ENCODE peak calls at places on chromosomes 1 and 21, in five cellular contexts. M is cardiac muscle cell; V is CD8-positive, alpha-beta T cell; X is stomach; Y is pancreas. G is an unnamed sample. For H3K4me1, the result is how much of the 10 kb centered on the place peaks cover.

GRCh38 chr1:57910782-57911181 is 486.9 kb upstream of the DAB1 start:
- DNase-seq in X (no peak), M (no peak), Y (no peak), V (no peak), G (no peak)

GRCh38 chr1:180343931-180344406 is 113.9 kb downstream of the LHX4 start:
- DNase-seq in V (no peak), Y (no peak), X (peak), M (peak), G (no peak)

GRCh38 chr21:31656199-31657095 is 3.0 kb upstream of the SOD1 start:
- DNase-seq in X (no peak), V (no peak), M (no peak), Y (no peak), G (no peak)

GRCh38 chr1:31739281-31739853 is 24.8 kb downstream of the ADGRB2 start:
- DNase-seq in V (peak), Y (no peak), M (no peak), X (no peak), G (no peak)

GRCh38 chr21:41682719-41683179 is 84.1 kb downstream of the RIPK4 start:
- DNase-seq in Y (no peak), V (no peak), M (no peak), X (no peak), G (no peak)

GRCh38 chr1:68269637-68270430 is 37.5 kb upstream of the WLS start:
- DNase-seq in M (no peak), X (no peak), Y (no peak), V (no peak), G (no peak)

GRCh38 chr1:86542626-86543025 is 4.3 kb upstream of the CLCA4 start:
- DNase-seq in Y (no peak), V (no peak), M (no peak), X (no peak), G (no peak)

GRCh38 chr1:180117764-180118116 is 36.9 kb upstream of the QSOX1 start:
- DNase-seq in Y (no peak), V (no peak), M (no peak), X (no peak), G (no peak)

GRCh38 chr1:109299087-109299983 is 7.5 kb downstream of the MYBPHL start:
- DNase-seq in V (no peak), Y (no peak), M (no peak), X (no peak), G (no peak)

GRCh38 chr1:145990249-145991097 is 5.9 kb downstream of the TXNIP start:
- DNase-seq in Y (peak), V (no peak), X (peak), M (no peak), G (no peak)

GRCh38 chr1:205615789-205616188 is 16.0 kb downstream of the ELK4 start:
- DNase-seq in X (no peak), Y (no peak), M (no peak), V (no peak), G (no peak)

GRCh38 chr21:36120304-36120902 is 14.5 kb upstream of the CBR3 start:
- DNase-seq in Y (no peak), M (no peak), X (no peak), V (no peak), G (no peak)

GRCh38 chr1:67755160-67755559 is 70.2 kb downstream of the GADD45A start:
- DNase-seq in X (no peak), M (no peak), Y (no peak), V (no peak), G (no peak)

GRCh38 chr1:234608720-234609527 is 1.1 kb downstream of the IRF2BP2 start:
- DNase-seq in M (peak), X (peak), Y (peak), V (peak), G (peak)

GRCh38 chr1:225915538-225915991 is 8.5 kb downstream of the PYCR2 start:
- DNase-seq in X (no peak), V (no peak), Y (no peak), M (no peak), G (no peak)

GRCh38 chr1:27666294-27666693 is 5.7 kb downstream of the IFI6 start:
- DNase-seq in V (no peak), X (no peak), M (no peak), Y (no peak), G (no peak)

GRCh38 chr1:29650476-29650875 is 414.2 kb downstream of the PTPRU start:
- DNase-seq in Y (no peak), M (no peak), X (no peak), V (no peak), G (no peak)

GRCh38 chr1:214506972-214507431 is 44.4 kb downstream of the PTPN14 start:
- DNase-seq in Y (peak), M (no peak), V (no peak), X (peak), G (no peak)

GRCh38 chr1:240092301-240093119 is 827 bp downstream of the FMN2 start:
- DNase-seq in X (no peak), V (no peak), Y (peak), M (peak), G (no peak)

GRCh38 chr1:207804746-207805468 is 53.1 kb downstream of the CD46 start:
- DNase-seq in M (no peak), V (no peak), Y (peak), X (no peak), G (no peak)

GRCh38 chr1:79104617-79105016 is 98.1 kb upstream of the ADGRL4 start:
- DNase-seq in Y (no peak), V (no peak), X (no peak), M (no peak), G (no peak)

GRCh38 chr1:221437924-221438323 is 304.0 kb downstream of the DUSP10 start:
- DNase-seq in Y (no peak), M (no peak), V (no peak), X (no peak), G (no peak)

GRCh38 chr1:67685558-67686271 is 714 bp downstream of the GADD45A start:
- DNase-seq in V (peak), X (peak), Y (peak), M (peak), G (peak)

GRCh38 chr21:16082038-16082816 is 352.4 kb downstream of the USP25 start:
- DNase-seq in X (no peak), Y (no peak), M (peak), V (no peak), G (no peak)

GRCh38 chr1:70608815-70609214 is 197.7 kb downstream of the CTH start:
- DNase-seq in V (no peak), Y (no peak), X (no peak), M (no peak), G (no peak)

GRCh38 chr1:1778827-1779675 is 781 bp upstream of the NADK start:
- DNase-seq in Y (peak), V (peak), M (peak), X (peak), G (peak)

GRCh38 chr1:162552684-162553252 is 8.8 kb upstream of the UAP1 start:
- DNase-seq in M (no peak), X (no peak), Y (no peak), V (no peak), G (no peak)

GRCh38 chr1:80375662-80376061 is 1369.1 kb upstream of the ADGRL4 start:
- DNase-seq in V (no peak), M (no peak), Y (no peak), X (no peak), G (no peak)

GRCh38 chr1:167499657-167500056 is 18.7 kb downstream of the CD247 start:
- DNase-seq in X (no peak), M (no peak), Y (no peak), V (no peak), G (no peak)

GRCh38 chr1:55067022-55067781 is 27.9 kb downstream of the PCSK9 start:
- DNase-seq in X (no peak), M (no peak), V (no peak), Y (no peak), G (peak)

GRCh38 chr1:55065649-55066048 is 26.3 kb downstream of the PCSK9 start:
- DNase-seq in V (no peak), Y (no peak), X (no peak), M (no peak), G (no peak)

GRCh38 chr1:55069280-55069679 is 29.9 kb downstream of the PCSK9 start:
- DNase-seq in Y (no peak), V (no peak), M (no peak), X (no peak), G (no peak)

GRCh38 chr1:55070291-55070690 is 30.9 kb downstream of the PCSK9 start:
- DNase-seq in X (no peak), Y (no peak), V (no peak), M (no peak), G (peak)

GRCh38 chr1:55067914-55068313 is 28.6 kb downstream of the PCSK9 start:
- DNase-seq in Y (no peak), V (no peak), M (no peak), X (no peak), G (no peak)
- H3K27ac ChIP-seq in Y (no peak), V (no peak), M (no peak), X (no peak), G (no peak)

DNA sequence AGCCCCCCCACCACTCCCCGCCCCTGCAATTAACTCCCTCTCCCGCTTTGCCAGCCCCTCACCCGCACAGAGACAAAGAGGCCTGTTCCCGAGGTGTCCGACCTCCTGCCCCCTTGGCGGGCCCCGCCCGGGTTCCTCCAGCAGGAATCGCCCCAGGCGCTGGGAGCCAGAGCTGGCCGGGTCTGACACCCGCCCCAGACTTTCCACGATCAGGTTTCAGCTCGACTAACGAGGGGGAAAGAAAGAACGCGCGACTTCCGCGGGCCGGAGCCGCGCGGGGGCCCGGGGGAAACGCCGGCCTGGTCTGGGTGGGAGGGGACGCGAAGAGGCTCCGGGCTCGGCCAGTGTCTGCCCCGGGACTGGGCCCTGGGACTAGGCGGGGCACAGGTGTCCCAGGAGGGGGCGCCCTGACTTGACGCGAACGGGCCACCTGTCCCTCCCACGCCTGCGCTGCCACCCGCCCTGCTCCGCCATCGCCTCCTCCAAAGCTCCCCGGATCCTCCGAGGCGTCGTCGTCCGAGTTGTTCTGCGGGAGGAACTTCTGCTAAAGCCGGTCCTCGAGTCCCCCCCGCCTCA is 36.3 kb upstream of the HHAT start:
- DNase-seq in V (no peak), X (peak), M (peak), Y (peak), G (peak)
- H3K4me1 ChIP-seq in V (under half), X (under half), M (under half), Y (under half), G (under half)

GRCh38 chr1:232776526-232776925 is 28.7 kb upstream of the MAP10 start:
- DNase-seq in X (no peak), V (no peak), M (no peak), Y (no peak), G (no peak)

GRCh38 chr1:232769718-232770117 is 35.5 kb upstream of the MAP10 start:
- DNase-seq in Y (no peak), X (no peak), V (no peak), M (no peak), G (no peak)

DNA sequence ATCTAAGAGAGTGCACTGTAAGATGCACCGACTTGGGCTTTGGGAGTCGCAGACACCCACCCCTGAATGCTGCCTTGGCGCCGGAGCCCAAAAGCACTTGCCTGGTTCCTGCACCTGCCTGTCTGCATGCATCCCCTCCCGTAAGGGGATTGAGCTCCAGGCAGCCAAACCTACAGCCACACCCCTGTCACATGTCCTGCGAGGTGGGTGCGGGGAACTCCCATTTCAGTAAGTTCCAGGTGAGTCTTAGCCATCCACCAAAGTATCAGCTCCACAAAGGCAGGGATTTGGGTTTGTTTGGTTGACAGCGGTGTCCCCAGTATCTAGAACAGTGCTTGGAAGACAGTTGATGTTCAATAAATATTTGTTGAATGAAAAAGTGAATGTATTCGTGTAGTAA is 31.5 kb upstream of the MAP10 start:
- DNase-seq in V (no peak), Y (no peak), M (no peak), X (no peak), G (no peak)
- TF ChIP-seq CTCF in V (no peak), Y (no peak), M (no peak), X (no peak), G (no peak)

GRCh38 chr1:156113263-156114004 is 1.1 kb upstream of the LMNA start:
- DNase-seq in V (no peak), M (no peak), X (no peak), Y (no peak), G (no peak)
- H3K27ac ChIP-seq in V (no peak), M (no peak), X (peak), Y (peak), G (peak)

GRCh38 chr1:94976996-94977548 is 50.2 kb upstream of the CNN3 start:
- DNase-seq in V (no peak), M (no peak), Y (no peak), X (no peak), G (no peak)
- H3K4me1 ChIP-seq in V (under half), M (under half), Y (under half), X (under half), G (under half)

GRCh38 chr1:229156819-229157218 is 114.1 kb upstream of the RAB4A start:
- DNase-seq in M (peak), X (no peak), Y (peak), V (no peak), G (no peak)
- TF ChIP-seq CTCF in M (peak), X (peak), Y (no peak), V (no peak), G (peak)

GRCh38 chr1:60992165-60992564 is 90.2 kb upstream of the NFIA start:
- DNase-seq in V (no peak), X (no peak), M (no peak), Y (no peak), G (no peak)
- H3K27ac ChIP-seq in V (no peak), X (no peak), M (no peak), Y (no peak), G (no peak)

G was measured in right lobe of liver.